ENCODE peak calls at places on chromosome X, in six cellular contexts. B, R, E, J, D and Y are unnamed samples.

GRCh38 chrX:16712116-16712824 is at the start of gene CTPS2:
- DNase-seq in D (peak; percentile 42), E (peak; percentile 90), R (peak; percentile 85), J (peak; percentile 72), B (peak; percentile 55), Y (no peak)

GRCh38 chrX:287670-288069 is 6.5 kb downstream of the PLCXD1 start:
- DNase-seq in J (no peak), D (no peak), E (no peak), B (no peak), R (no peak), Y (no peak)

GRCh38 chrX:129086802-129087201 is 436.5 kb downstream of the SMARCA1 start:
- DNase-seq in E (no peak), R (no peak), B (no peak), D (no peak), J (no peak), Y (no peak)

GRCh38 chrX:69133561-69134542 is 31.4 kb downstream of the PJA1 start:
- DNase-seq in D (no peak), R (no peak), J (peak; percentile 34), B (peak; percentile 67), E (peak; percentile 87), Y (peak; percentile 46)

GRCh38 chrX:37348237-37349130 is 680 bp upstream of the PRRG1 start:
- DNase-seq in J (no peak), E (no peak), D (no peak), B (no peak), R (no peak), Y (no peak)

GRCh38 chrX:65586491-65586890 is 51.9 kb upstream of the LAS1L start:
- DNase-seq in R (no peak), E (no peak), B (peak; percentile 38), D (no peak), J (no peak), Y (no peak)

GRCh38 chrX:2547746-2548145 is 47.0 kb upstream of the DHRSX start:
- DNase-seq in R (no peak), D (no peak), E (no peak), B (no peak), J (no peak), Y (no peak)

GRCh38 chrX:31223817-31224216 is 152.0 kb upstream of the FTHL17 start:
- DNase-seq in E (no peak), B (peak; percentile 15), R (no peak), J (no peak), D (no peak), Y (no peak)

GRCh38 chrX:32408389-32408788 is 803.0 kb downstream of the DMD start:
- DNase-seq in J (no peak), E (peak; percentile 61), B (no peak), R (no peak), D (no peak), Y (no peak)

GRCh38 chrX:37380920-37381319 is 31.8 kb downstream of the PRRG1 start:
- DNase-seq in J (peak; percentile 36), R (no peak), E (no peak), D (no peak), B (peak; percentile 83), Y (peak; percentile 69)

GRCh38 chrX:38205037-38205436 is 15.6 kb downstream of the SRPX start:
- DNase-seq in E (no peak), D (no peak), R (no peak), B (no peak), J (no peak), Y (no peak)

GRCh38 chrX:20743054-20743453 is 476.3 kb upstream of the RPS6KA3 start:
- DNase-seq in R (no peak), B (no peak), E (no peak), D (no peak), J (no peak), Y (no peak)

DNA sequence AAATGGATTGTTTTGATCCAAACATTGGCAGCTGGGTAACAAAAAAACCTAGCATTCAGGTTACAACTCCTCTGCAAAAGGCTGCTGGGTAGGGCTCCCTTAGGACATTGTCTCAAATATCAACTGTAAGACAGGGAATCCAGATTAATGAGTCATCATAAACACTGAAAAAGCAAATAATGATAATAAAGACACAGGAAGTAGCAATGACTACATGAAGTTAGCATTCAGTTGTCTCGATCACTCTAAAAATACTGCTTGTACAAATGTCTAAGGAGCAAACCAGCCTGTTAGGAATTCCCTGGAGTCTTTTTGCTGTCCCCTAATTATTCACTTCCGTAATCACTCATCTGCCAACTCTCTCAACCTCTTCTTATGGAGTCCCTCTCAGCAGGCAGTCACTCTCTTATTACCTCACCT is 259.2 kb downstream of the GPC3 start:
- DNase-seq in R (no peak), E (no peak), J (no peak), D (no peak), B (peak; percentile 20), Y (peak; percentile 1)
- H3K4me3 ChIP-seq in R (no peak overlapping the region), E (no peak overlapping the region), J (no peak overlapping the region), D (no peak overlapping the region), B (no peak overlapping the region), Y (no peak overlapping the region)

DNA sequence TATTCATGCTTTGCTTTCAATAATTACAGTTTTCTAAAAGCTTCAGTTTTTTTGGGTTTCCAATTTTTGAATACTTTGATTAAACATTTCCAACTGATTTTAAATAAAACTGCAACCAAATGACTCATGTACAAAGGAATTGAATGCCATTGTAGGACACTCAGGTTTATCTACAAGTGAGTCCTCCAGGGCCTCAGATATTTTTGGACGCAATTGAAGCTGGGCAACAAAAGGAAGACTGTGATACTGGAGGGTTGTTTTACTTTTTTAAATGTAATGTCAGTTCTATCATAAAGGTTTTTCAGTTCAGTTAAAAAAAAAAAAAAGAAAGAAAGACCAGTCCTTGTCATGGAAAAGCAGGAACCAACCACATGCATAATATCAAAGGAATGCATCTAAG is 64.2 kb downstream of the MAGEA10 start:
- DNase-seq in B (peak; percentile 17), R (no peak), D (no peak), E (no peak), J (no peak), Y (no peak)
- TF ChIP-seq CTCF in B (no peak), R (no peak), D (no peak), E (no peak), J (no peak), Y (no peak)

GRCh38 chrX:72304877-72305276 is 837 bp downstream of the CITED1 start:
- DNase-seq in J (no peak), R (no peak), D (no peak), B (no peak), E (peak; percentile 57), Y (no peak)

GRCh38 chrX:72307646-72308051 is 1.9 kb upstream of the CITED1 start:
- DNase-seq in B (no peak), D (no peak), E (no peak), R (no peak), J (no peak), Y (no peak)

GRCh38 chrX:72306085-72306801 is 529 bp upstream of the CITED1 start:
- DNase-seq in J (no peak), R (no peak), B (no peak), E (peak; percentile 53), D (no peak), Y (no peak)

GRCh38 chrX:72306851-72307645 is 1.3 kb upstream of the CITED1 start:
- DNase-seq in E (peak; percentile 83), D (peak; percentile 13), R (peak; percentile 79), J (peak; percentile 59), B (peak; percentile 64), Y (no peak)

DNA sequence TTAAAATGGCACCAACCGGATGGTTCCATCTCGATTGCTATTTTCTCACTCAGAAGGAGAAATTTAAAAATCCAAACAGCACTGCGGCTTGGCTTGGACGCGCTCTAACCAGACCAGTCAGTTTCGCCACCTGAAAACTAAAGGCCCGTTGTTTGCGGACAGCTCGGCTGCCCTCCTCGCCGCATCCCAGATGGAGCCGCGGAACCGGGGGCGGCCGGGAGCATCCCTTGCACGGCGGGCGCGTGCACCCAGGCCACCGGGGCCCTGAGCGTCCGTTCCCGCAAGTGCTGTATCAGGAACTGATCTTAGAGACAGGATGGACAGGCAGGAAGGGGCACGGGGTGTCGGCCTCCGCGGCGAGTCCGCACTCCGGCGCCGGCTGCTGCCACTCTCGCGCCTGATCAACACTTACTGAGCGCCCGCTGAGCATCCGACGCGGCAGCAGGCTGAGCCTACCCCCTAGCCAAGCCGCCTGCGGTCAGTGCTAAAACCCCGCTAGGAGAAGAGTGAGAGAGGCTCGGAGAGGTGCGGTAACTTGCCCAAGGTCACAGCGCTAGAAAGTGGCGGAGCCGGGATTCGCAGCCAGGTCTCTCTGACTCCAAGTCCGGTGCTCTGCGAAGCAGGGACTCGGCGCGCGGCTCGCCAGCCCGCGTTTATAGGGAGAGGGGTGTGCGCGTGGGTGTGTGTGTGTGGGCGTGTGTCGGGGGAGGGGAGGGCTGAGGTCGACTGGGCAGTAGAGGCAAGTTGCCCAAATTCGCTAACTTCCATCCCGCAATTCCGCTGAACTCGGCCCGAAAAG is at the start of gene CITED1:
- DNase-seq in E (peak; percentile 82), J (no peak), R (no peak), B (no peak), D (no peak), Y (no peak)
- H3K4me3 ChIP-seq in E (peak within 1 kb of the TSS; percentile 64), J (peak within 1 kb of the TSS; percentile 34), R (peak within 1 kb of the TSS; percentile 31), B (peak within 1 kb of the TSS; percentile 64), D (peak within 1 kb of the TSS; percentile 35), Y (peak within 1 kb of the TSS; percentile 54)

DNA sequence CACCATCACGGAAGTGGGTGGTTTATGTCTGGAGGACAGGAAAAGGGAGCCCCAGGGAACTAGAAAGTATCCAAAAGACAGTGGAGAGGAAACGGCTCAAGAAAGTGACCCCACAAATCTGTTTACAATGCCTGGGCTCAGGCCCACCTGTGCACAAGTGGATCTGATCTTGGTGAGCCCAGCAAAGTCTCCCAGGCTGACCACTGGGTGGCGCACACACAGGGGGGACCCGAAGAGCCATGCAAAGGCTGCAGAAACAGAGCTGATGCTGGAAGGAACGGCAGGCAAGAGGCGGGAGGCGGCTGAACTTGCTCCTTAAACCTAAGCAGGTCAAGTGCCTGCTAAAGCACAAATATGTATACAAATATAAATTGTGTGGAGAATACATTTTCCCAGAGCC is 9.6 kb downstream of the HAUS7 start:
- DNase-seq in J (peak; percentile 56), R (no peak), B (peak; percentile 47), E (peak; percentile 88), D (peak; percentile 54), Y (no peak)
- TF ChIP-seq CTCF in J (peak; percentile 35), R (peak; percentile 42), B (peak; percentile 71), E (peak; percentile 79), D (peak; percentile 25), Y (peak; percentile 65)

DNA sequence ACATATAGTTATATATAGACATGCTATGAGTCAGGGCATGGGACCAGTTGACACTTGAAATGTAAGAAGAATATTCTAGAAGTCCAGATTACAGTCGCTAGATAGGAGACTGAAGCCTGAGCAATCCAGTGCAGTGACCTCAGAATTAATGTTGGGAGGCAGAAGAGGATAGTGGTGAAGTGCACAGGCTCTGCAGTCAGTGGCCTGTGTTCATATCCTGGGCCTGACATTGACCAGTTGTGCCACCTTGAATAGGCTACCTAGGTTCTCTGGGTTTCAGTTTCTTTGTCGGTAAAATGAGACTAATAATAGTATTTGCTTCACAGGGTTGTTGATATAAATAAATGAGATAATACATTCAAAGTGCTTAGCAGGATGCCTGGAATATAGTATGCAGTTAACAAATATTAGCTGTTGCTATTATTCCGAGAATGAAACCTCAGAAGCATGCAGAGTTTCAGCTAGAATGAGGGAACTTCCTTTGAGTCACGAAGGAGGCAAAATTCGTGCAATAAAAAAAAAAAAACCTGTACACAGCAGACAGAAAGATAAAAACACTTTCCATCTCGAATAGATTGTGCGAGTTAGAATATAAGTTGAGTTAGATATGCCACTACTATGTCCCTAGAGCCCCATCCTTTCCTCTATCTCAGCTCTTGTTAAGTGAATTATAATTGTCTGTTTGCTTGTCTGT is 4.0 kb upstream of the SH2D1A start:
- DNase-seq in D (no peak), J (no peak), E (no peak), R (no peak), B (no peak), Y (no peak)
- H3K4me3 ChIP-seq in D (peak overlapping the region; percentile 20), J (no peak overlapping the region), E (no peak overlapping the region), R (no peak overlapping the region), B (no peak overlapping the region), Y (no peak overlapping the region)

GRCh38 chrX:12567857-12568256 is 223.4 kb upstream of the PRPS2 start:
- DNase-seq in D (no peak), B (peak; percentile 31), R (no peak), E (no peak), J (no peak), Y (no peak)
- TF ChIP-seq CTCF in D (peak; percentile 30), B (peak; percentile 73), R (peak; percentile 19), E (peak; percentile 78), J (peak; percentile 15), Y (peak; percentile 36)